ENCODE peak calls at places on chromosomes 16 and 17, in five cellular contexts. One of them, this sample, is unnamed.

GRCh38 chr16:55842369-55843104 is 9.6 kb upstream of the CES1 start:
- DNase-seq in heart right ventricle: no peak
- DNase-seq in SJSA1: peak
- DNase-seq in A549: peak
- DNase-seq in effector memory CD4-positive, alpha-beta T cell: no peak
- DNase-seq in this sample: no peak

GRCh38 chr16:853981-854807 is 53.7 kb upstream of the GNG13 start:
- DNase-seq in heart right ventricle: no peak
- DNase-seq in SJSA1: no peak
- DNase-seq in A549: no peak
- DNase-seq in effector memory CD4-positive, alpha-beta T cell: no peak
- DNase-seq in this sample: no peak

GRCh38 chr16:46974352-46974751 is 878 bp upstream of the DNAJA2 start:
- DNase-seq in heart right ventricle: no peak
- DNase-seq in SJSA1: peak
- DNase-seq in A549: peak
- DNase-seq in effector memory CD4-positive, alpha-beta T cell: no peak
- DNase-seq in this sample: no peak

GRCh38 chr17:21292867-21293845 is 8.6 kb downstream of the MAP2K3 start:
- DNase-seq in heart right ventricle: no peak
- DNase-seq in SJSA1: no peak
- DNase-seq in A549: no peak
- DNase-seq in effector memory CD4-positive, alpha-beta T cell: no peak
- DNase-seq in this sample: no peak

GRCh38 chr17:15432807-15433547 is 34.4 kb downstream of the CDRT4 start:
- DNase-seq in heart right ventricle: no peak
- DNase-seq in SJSA1: no peak
- DNase-seq in A549: no peak
- DNase-seq in effector memory CD4-positive, alpha-beta T cell: no peak
- DNase-seq in this sample: no peak

GRCh38 chr17:17141860-17142552 is 64.1 kb downstream of the PLD6 start:
- DNase-seq in heart right ventricle: no peak
- DNase-seq in SJSA1: peak
- DNase-seq in A549: peak
- DNase-seq in effector memory CD4-positive, alpha-beta T cell: no peak
- DNase-seq in this sample: no peak

GRCh38 chr17:17110520-17110919 is 68.3 kb downstream of the MPRIP start:
- DNase-seq in heart right ventricle: no peak
- DNase-seq in SJSA1: no peak
- DNase-seq in A549: no peak
- DNase-seq in effector memory CD4-positive, alpha-beta T cell: no peak
- DNase-seq in this sample: no peak

GRCh38 chr17:64240741-64241347 is 22.2 kb downstream of the TEX2 start:
- DNase-seq in heart right ventricle: peak
- DNase-seq in SJSA1: peak
- DNase-seq in A549: no peak
- DNase-seq in effector memory CD4-positive, alpha-beta T cell: no peak
- DNase-seq in this sample: no peak

GRCh38 chr16:20956319-20956718 is 55.7 kb downstream of the LYRM1 start:
- DNase-seq in heart right ventricle: no peak
- DNase-seq in SJSA1: no peak
- DNase-seq in A549: no peak
- DNase-seq in effector memory CD4-positive, alpha-beta T cell: no peak
- DNase-seq in this sample: no peak

GRCh38 chr17:60145006-60145935 is 4.5 kb upstream of the CA4 start:
- DNase-seq in heart right ventricle: no peak
- DNase-seq in SJSA1: no peak
- DNase-seq in A549: no peak
- DNase-seq in effector memory CD4-positive, alpha-beta T cell: no peak
- DNase-seq in this sample: no peak

GRCh38 chr17:79007504-79008381 is 1.8 kb downstream of the CANT1 start:
- DNase-seq in heart right ventricle: no peak
- DNase-seq in SJSA1: no peak
- DNase-seq in A549: no peak
- DNase-seq in effector memory CD4-positive, alpha-beta T cell: no peak
- DNase-seq in this sample: no peak

GRCh38 chr17:17951524-17951923 is 20.7 kb downstream of the TOM1L2 start:
- DNase-seq in heart right ventricle: no peak
- DNase-seq in SJSA1: no peak
- DNase-seq in A549: no peak
- DNase-seq in effector memory CD4-positive, alpha-beta T cell: no peak
- DNase-seq in this sample: no peak

GRCh38 chr17:58302919-58303551 is 22.3 kb upstream of the MPO start:
- DNase-seq in heart right ventricle: no peak
- DNase-seq in SJSA1: no peak
- DNase-seq in A549: no peak
- DNase-seq in effector memory CD4-positive, alpha-beta T cell: no peak
- DNase-seq in this sample: peak

GRCh38 chr17:6061290-6061689 is 8.9 kb upstream of the WSCD1 start:
- DNase-seq in heart right ventricle: no peak
- DNase-seq in SJSA1: peak
- DNase-seq in A549: peak
- DNase-seq in effector memory CD4-positive, alpha-beta T cell: no peak
- DNase-seq in this sample: no peak

GRCh38 chr16:66516808-66517585 is 32.9 kb downstream of the TK2 start:
- DNase-seq in heart right ventricle: peak
- DNase-seq in SJSA1: peak
- DNase-seq in A549: peak
- DNase-seq in effector memory CD4-positive, alpha-beta T cell: peak
- DNase-seq in this sample: peak

GRCh38 chr16:9446471-9447194 is 355.2 kb downstream of the HAPSTR1 start:
- DNase-seq in heart right ventricle: no peak
- DNase-seq in SJSA1: no peak
- DNase-seq in A549: no peak
- DNase-seq in effector memory CD4-positive, alpha-beta T cell: no peak
- DNase-seq in this sample: no peak

GRCh38 chr17:251531-251930 is 70.1 kb upstream of the DOC2B start:
- DNase-seq in heart right ventricle: no peak
- DNase-seq in SJSA1: no peak
- DNase-seq in A549: no peak
- DNase-seq in effector memory CD4-positive, alpha-beta T cell: no peak
- DNase-seq in this sample: peak

DNA sequence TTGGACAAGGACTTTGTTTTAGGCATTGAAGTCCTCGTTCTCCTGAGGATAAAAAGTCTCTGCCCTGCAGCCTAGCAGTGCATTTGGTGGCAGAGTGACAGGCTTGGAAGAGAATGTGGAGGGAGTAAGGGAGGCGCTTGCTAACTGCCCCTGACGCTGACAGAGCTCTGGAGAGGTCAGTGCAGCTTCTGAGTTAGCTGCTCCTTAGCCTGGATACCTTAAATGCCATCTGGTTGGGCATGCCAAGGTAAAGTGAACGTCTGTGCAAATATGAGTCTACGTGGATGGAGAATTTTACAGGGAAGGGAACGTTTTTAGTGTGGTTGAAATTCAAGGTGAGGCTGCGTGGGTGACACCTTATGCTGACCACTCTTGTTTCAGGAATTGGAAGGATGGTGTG is 44.4 kb downstream of the SEC14L1 start:
- DNase-seq in heart right ventricle: no peak
- DNase-seq in SJSA1: no peak
- DNase-seq in A549: no peak
- DNase-seq in effector memory CD4-positive, alpha-beta T cell: no peak
- DNase-seq in this sample: no peak
- H3K27ac ChIP-seq in heart right ventricle: peak
- H3K27ac ChIP-seq in SJSA1: no peak
- H3K27ac ChIP-seq in A549: no peak
- H3K27ac ChIP-seq in effector memory CD4-positive, alpha-beta T cell: no peak
- H3K27ac ChIP-seq in this sample: no peak

DNA sequence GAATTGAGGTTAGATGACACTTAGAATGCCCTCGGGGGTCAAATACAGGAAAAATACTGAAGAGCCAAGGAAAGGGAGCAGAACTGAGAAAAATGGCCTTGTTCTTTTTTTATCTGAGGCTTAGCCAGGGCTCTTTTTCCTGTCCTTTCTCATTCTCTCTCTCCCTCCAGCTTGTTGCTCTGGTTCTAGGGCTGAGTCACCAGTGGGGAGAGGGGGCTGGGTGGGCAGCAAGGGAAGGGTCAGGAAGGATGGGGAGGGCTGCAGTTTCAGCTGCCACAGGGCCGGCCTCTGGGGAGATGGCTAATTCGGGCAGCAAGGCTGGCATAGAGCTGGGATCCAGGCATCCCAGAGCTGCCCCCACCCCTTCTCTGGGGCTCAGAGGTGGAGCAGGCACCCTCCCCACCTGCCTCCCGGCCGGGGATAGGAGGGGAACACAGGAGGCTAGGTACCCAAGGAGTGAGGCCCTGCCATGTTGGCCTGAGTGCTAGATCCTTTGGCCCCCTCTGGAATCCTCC is 3.9 kb downstream of the ITGA3 start:
- DNase-seq in heart right ventricle: no peak
- DNase-seq in SJSA1: peak
- DNase-seq in A549: no peak
- DNase-seq in effector memory CD4-positive, alpha-beta T cell: no peak
- DNase-seq in this sample: no peak
- H3K27ac ChIP-seq in heart right ventricle: peak
- H3K27ac ChIP-seq in SJSA1: peak
- H3K27ac ChIP-seq in A549: peak
- H3K27ac ChIP-seq in effector memory CD4-positive, alpha-beta T cell: no peak
- H3K27ac ChIP-seq in this sample: peak

GRCh38 chr17:48590603-48591161 is 641 bp upstream of the HOXB3 start:
- DNase-seq in heart right ventricle: no peak
- DNase-seq in SJSA1: no peak
- DNase-seq in A549: no peak
- DNase-seq in effector memory CD4-positive, alpha-beta T cell: no peak
- DNase-seq in this sample: no peak
- H3K27ac ChIP-seq in heart right ventricle: no peak
- H3K27ac ChIP-seq in SJSA1: no peak
- H3K27ac ChIP-seq in A549: no peak
- H3K27ac ChIP-seq in effector memory CD4-positive, alpha-beta T cell: no peak
- H3K27ac ChIP-seq in this sample: no peak

GRCh38 chr16:11009027-11009755 is 64.8 kb downstream of the CLEC16A start:
- DNase-seq in heart right ventricle: no peak
- DNase-seq in SJSA1: no peak
- DNase-seq in A549: no peak
- DNase-seq in effector memory CD4-positive, alpha-beta T cell: no peak
- DNase-seq in this sample: no peak
- H3K27ac ChIP-seq in heart right ventricle: no peak
- H3K27ac ChIP-seq in SJSA1: no peak
- H3K27ac ChIP-seq in A549: no peak
- H3K27ac ChIP-seq in effector memory CD4-positive, alpha-beta T cell: no peak
- H3K27ac ChIP-seq in this sample: no peak

DNA sequence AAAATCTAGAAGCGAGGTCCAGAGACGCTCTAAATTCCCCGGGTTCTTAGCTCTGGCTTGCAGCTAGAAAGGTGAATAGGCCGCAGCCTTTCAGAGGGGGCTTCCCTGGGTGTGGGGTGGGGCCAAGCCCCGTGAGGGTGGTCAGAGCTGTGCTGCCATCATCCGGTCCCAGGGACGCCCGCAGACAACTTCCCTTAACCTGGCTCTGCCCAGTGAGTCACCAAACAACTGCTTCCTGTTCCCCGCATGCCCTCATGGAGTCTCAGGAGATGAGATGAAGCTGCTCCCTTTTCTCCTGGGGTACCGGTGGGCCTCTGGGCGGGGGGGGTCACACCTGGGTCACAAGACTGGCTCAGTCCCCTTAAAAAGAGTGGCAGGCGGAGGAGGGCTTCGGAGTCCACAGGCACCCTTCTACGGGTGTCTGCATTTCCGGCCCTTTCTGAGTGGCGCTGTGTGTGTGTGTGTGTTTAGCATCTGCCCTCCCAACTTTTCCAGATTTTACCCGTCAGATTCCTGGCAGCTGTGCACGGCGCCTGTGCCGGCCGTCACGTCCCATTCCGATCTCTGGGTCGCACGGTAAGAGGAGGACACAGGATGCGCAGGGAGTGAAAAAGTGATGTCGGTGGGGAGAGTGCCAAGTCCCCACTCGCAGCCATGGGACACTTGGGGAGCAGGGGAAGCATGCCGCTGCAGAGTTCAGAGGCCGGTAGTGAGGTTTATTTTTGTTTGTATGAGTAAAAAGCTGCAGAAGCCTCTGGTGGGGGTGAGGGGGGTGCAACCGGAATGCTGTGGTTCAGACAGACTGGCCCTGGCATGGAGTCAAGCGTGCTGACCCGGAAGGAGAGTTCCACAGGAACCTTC is 16.7 kb downstream of the HIC1 start:
- DNase-seq in heart right ventricle: peak
- DNase-seq in SJSA1: peak
- DNase-seq in A549: no peak
- DNase-seq in effector memory CD4-positive, alpha-beta T cell: no peak
- DNase-seq in this sample: peak
- H3K27ac ChIP-seq in heart right ventricle: peak
- H3K27ac ChIP-seq in SJSA1: peak
- H3K27ac ChIP-seq in A549: no peak
- H3K27ac ChIP-seq in effector memory CD4-positive, alpha-beta T cell: no peak
- H3K27ac ChIP-seq in this sample: peak

DNA sequence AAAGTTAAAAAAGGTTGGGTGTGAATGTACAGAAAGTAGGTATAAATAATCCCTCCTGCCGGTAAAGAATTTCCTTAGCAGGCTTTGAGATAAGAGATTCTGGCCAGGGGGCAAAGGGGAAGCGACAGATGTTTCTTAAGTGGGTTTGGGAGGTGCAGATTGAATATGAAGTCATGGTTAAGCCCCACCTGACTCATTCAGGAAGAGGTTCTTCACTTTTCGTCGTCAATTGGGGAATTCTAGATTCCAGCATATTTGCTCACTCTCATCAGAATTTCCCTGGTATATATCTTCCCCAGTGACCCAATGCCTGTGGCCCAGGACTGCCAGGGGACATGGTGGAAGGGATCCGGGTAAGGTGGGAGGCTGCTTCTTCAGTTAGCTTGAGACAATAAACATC is 127.8 kb downstream of the CPPED1 start:
- DNase-seq in heart right ventricle: no peak
- DNase-seq in SJSA1: no peak
- DNase-seq in A549: peak
- DNase-seq in effector memory CD4-positive, alpha-beta T cell: no peak
- DNase-seq in this sample: no peak
- H3K27ac ChIP-seq in heart right ventricle: no peak
- H3K27ac ChIP-seq in SJSA1: no peak
- H3K27ac ChIP-seq in A549: peak
- H3K27ac ChIP-seq in effector memory CD4-positive, alpha-beta T cell: no peak
- H3K27ac ChIP-seq in this sample: no peak

DNA sequence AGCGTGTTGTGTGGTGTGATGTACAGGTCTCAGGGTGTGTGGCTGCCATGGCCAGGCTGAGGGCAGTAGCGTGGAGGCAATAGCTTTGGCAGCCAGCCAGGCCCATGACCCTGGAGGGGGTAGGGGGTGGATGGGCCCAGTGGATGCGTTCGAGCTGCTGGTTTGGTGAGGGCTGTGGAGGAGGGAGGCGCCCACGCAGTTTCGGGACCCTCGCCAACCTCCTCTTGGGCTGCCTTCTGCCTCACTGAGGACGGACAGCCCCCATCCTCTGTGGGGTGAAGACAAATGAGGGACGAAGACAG is 238.6 kb upstream of the GSE1 start:
- DNase-seq in heart right ventricle: no peak
- DNase-seq in SJSA1: no peak
- DNase-seq in A549: no peak
- DNase-seq in effector memory CD4-positive, alpha-beta T cell: no peak
- DNase-seq in this sample: no peak
- H3K27ac ChIP-seq in heart right ventricle: no peak
- H3K27ac ChIP-seq in SJSA1: no peak
- H3K27ac ChIP-seq in A549: no peak
- H3K27ac ChIP-seq in effector memory CD4-positive, alpha-beta T cell: no peak
- H3K27ac ChIP-seq in this sample: no peak

DNA sequence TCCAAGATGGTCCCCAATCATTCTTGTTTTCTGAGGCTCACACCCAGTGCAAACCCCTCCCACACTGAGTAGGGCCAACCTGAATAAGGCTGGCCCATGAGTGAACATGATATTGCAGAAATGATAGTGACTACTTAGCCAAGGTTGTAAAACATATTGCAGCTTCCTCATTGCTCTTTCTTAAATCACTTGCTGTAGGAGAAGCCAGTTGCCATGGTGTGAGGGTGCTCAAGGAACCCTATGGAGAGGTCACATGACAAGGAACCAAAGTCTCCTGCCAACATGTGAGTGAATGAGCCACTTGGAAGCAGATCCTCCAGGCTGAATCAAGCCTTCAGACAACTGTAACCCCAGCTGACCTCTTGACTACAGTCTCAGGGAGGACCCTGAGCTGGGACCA is 191.4 kb downstream of the RGS9 start:
- DNase-seq in heart right ventricle: no peak
- DNase-seq in SJSA1: no peak
- DNase-seq in A549: no peak
- DNase-seq in effector memory CD4-positive, alpha-beta T cell: no peak
- DNase-seq in this sample: no peak
- H3K27ac ChIP-seq in heart right ventricle: no peak
- H3K27ac ChIP-seq in SJSA1: no peak
- H3K27ac ChIP-seq in A549: no peak
- H3K27ac ChIP-seq in effector memory CD4-positive, alpha-beta T cell: no peak
- H3K27ac ChIP-seq in this sample: no peak

This sample was measured in right lobe of liver.